ENCODE peak calls at places on chromosome 21, in ten cellular contexts. Q is uterus, X is ovary, T is tibial nerve, E is A549, I is lower leg skin, W is heart left ventricle, A is right lobe of liver, Z is IMR-90, S is adrenal gland. G is an unnamed sample.

GRCh38 chr21:31370893-31371652 is 27.0 kb upstream of the TIAM1 start:
- DNase-seq in E (no peak), Z (peak; percentile 53), S (no peak), X (no peak), Q (no peak), W (peak; percentile 27), A (no peak), I (no peak), T (no peak), G (no peak)

GRCh38 chr21:39527664-39528381 is 76.1 kb downstream of the SH3BGR start:
- DNase-seq in I (no peak), W (no peak), E (no peak), T (no peak), X (no peak), Q (no peak), Z (no peak), S (peak; percentile 36), A (peak; percentile 62), G (no peak)

GRCh38 chr21:17679002-17679600 is 66.4 kb upstream of the BTG3 start:
- DNase-seq in E (peak; percentile 14), Z (peak; percentile 71), S (peak; percentile 14), A (no peak), W (no peak), Q (no peak), I (no peak), T (peak; percentile 24), X (no peak), G (peak; percentile 32)

GRCh38 chr21:43864806-43865470 is at the start of gene AGPAT3:
- DNase-seq in T (no peak), E (no peak), I (no peak), X (peak; percentile 53), Z (no peak), Q (no peak), S (peak; percentile 27), A (peak; percentile 46), W (peak; percentile 64), G (peak; percentile 65)

GRCh38 chr21:26127918-26128317 is 42.7 kb downstream of the APP start:
- DNase-seq in T (no peak), W (no peak), Q (no peak), S (peak; percentile 73), I (no peak), A (peak; percentile 33), E (no peak), X (no peak), Z (peak; percentile 69), G (no peak)

GRCh38 chr21:15301014-15301413 is 236.2 kb upstream of the NRIP1 start:
- DNase-seq in T (no peak), S (no peak), Q (no peak), W (no peak), X (no peak), E (no peak), A (no peak), I (peak; percentile 54), Z (no peak), G (no peak)

GRCh38 chr21:33584455-33584854 is 4.0 kb downstream of the DONSON start:
- DNase-seq in Q (no peak), X (no peak), E (no peak), S (no peak), Z (no peak), T (no peak), W (no peak), A (no peak), I (no peak), G (no peak)

GRCh38 chr21:21158376-21158918 is 160.2 kb downstream of the NCAM2 start:
- DNase-seq in W (no peak), A (no peak), S (no peak), I (no peak), X (no peak), Q (no peak), T (no peak), Z (no peak), E (no peak), G (no peak)

GRCh38 chr21:15682182-15682895 is 47.4 kb upstream of the USP25 start:
- DNase-seq in X (no peak), W (no peak), Z (peak; percentile 76), S (peak; percentile 10), Q (no peak), I (no peak), T (no peak), A (no peak), E (no peak), G (peak; percentile 24)

GRCh38 chr21:38814126-38815059 is 8.7 kb downstream of the ETS2 start:
- DNase-seq in S (no peak), A (no peak), W (no peak), Z (no peak), T (no peak), Q (no peak), X (no peak), E (no peak), I (no peak), G (no peak)

GRCh38 chr21:26162081-26162480 is 8.5 kb downstream of the APP start:
- DNase-seq in Z (no peak), X (no peak), T (no peak), A (peak; percentile 35), E (no peak), S (no peak), Q (no peak), I (no peak), W (no peak), G (no peak)

GRCh38 chr21:45455321-45456013 is 50.5 kb downstream of the COL18A1 start:
- DNase-seq in Q (no peak), Z (peak; percentile 22), E (no peak), X (no peak), W (no peak), I (no peak), A (peak; percentile 90), S (no peak), T (no peak), G (no peak)
- TF ChIP-seq POLR2A in Q (no peak), Z (no peak), E (no peak), X (no peak), W (no peak), I (no peak), A (peak; percentile 80), S (no peak), T (no peak), G (peak; percentile 49)

GRCh38 chr21:32569261-32570230 is 15.8 kb downstream of the TCP10L start:
- DNase-seq in X (peak; percentile 80), Q (peak; percentile 80), S (peak; percentile 82), W (peak; percentile 75), I (peak; percentile 62), Z (peak; percentile 79), T (peak; percentile 85), A (peak; percentile 76), E (peak; percentile 66), G (peak; percentile 84)
- TF ChIP-seq POLR2A in X (no peak), Q (peak; percentile 54), S (peak; percentile 5), W (no peak), I (no peak), Z (no peak), T (no peak), A (no peak), E (peak; percentile 36), G (peak; percentile 58)

GRCh38 chr21:28884976-28885852 is 107.5 kb downstream of the LTN1 start:
- DNase-seq in A (peak; percentile 90), X (peak; percentile 89), Z (peak; percentile 92), T (peak; percentile 79), E (peak; percentile 81), I (peak; percentile 89), S (peak; percentile 86), W (peak; percentile 88), Q (peak; percentile 93), G (peak; percentile 89)
- TF ChIP-seq POLR2A in A (peak; percentile 59), X (peak; percentile 68), Z (no peak), T (peak; percentile 91), E (peak; percentile 89), I (no peak), S (peak; percentile 23), W (no peak), Q (peak; percentile 83), G (peak; percentile 96)

GRCh38 chr21:36069713-36070573 is at the start of gene CBR1:
- DNase-seq in I (peak; percentile 89), E (peak; percentile 65), X (peak; percentile 94), A (peak; percentile 97), Z (peak; percentile 93), T (peak; percentile 74), Q (peak; percentile 95), S (peak; percentile 96), W (peak; percentile 95), G (peak; percentile 46)
- TF ChIP-seq POLR2A in I (no peak), E (peak; percentile 83), X (peak; percentile 70), A (peak; percentile 91), Z (no peak), T (peak; percentile 93), Q (peak; percentile 83), S (peak; percentile 61), W (no peak), G (peak; percentile 82)

G was measured in H54.